ENCODE peak calls at places on chromosomes 6 and 20, in ten cellular contexts. O, T, X, U, G, A, M, Q, D and B are unnamed samples. For H3K4me1, the result is how much of the 10 kb centered on the place peaks cover.

GRCh38 chr6:158703840-158704822 is 54.3 kb downstream of the SYTL3 start:
- DNase-seq in G (peak), A (peak), M (peak), D (peak), X (peak), Q (peak), T (peak), O (peak), U (peak), B (no peak)

GRCh38 chr6:42118162-42119001 is 24.0 kb downstream of the C6orf132 start:
- DNase-seq in T (peak), A (no peak), X (no peak), U (peak), M (peak), Q (peak), O (no peak), D (no peak), G (no peak), B (no peak)

GRCh38 chr20:51495921-51496545 is 46.5 kb downstream of the NFATC2 start:
- DNase-seq in Q (no peak), D (no peak), O (no peak), G (no peak), T (no peak), A (no peak), X (no peak), M (no peak), U (no peak), B (no peak)

GRCh38 chr6:6386010-6386409 is 65.5 kb upstream of the F13A1 start:
- DNase-seq in M (no peak), D (peak), X (no peak), G (no peak), T (no peak), Q (no peak), A (no peak), O (no peak), U (no peak), B (no peak)

GRCh38 chr20:36540551-36541211 is 638 bp upstream of the MYL9 start:
- DNase-seq in U (no peak), M (no peak), O (no peak), G (peak), Q (no peak), A (no peak), X (peak), T (no peak), D (peak), B (no peak)

GRCh38 chr20:54078296-54078695 is 7.9 kb upstream of the BCAS1 start:
- DNase-seq in X (no peak), D (no peak), T (no peak), Q (no peak), O (peak), M (no peak), G (no peak), A (no peak), U (no peak), B (no peak)

GRCh38 chr6:121485359-121485809 is 49.9 kb downstream of the GJA1 start:
- DNase-seq in D (peak), M (peak), G (no peak), Q (no peak), X (no peak), A (no peak), O (no peak), T (peak), U (no peak), B (no peak)

GRCh38 chr6:140879861-140880260 is 1252.9 kb upstream of the GJE1 start:
- DNase-seq in G (no peak), Q (no peak), O (no peak), U (no peak), X (no peak), D (no peak), T (no peak), A (no peak), M (peak), B (no peak)

GRCh38 chr20:1327241-1327653 is 1.7 kb downstream of the SDCBP2 start:
- DNase-seq in X (peak), M (peak), O (no peak), A (peak), T (peak), G (peak), Q (peak), D (no peak), U (no peak), B (no peak)

GRCh38 chr20:64133951-64134407 is 26.6 kb upstream of the NPBWR2 start:
- DNase-seq in G (peak), M (no peak), X (no peak), Q (no peak), T (no peak), D (peak), O (peak), A (no peak), U (no peak), B (no peak)

GRCh38 chr6:166056637-166057036 is 111.0 kb downstream of the TBXT start:
- DNase-seq in O (no peak), M (peak), A (peak), X (peak), G (no peak), U (no peak), T (no peak), Q (no peak), D (no peak), B (no peak)

GRCh38 chr20:62914970-62915457 is 11.3 kb downstream of the DIDO1 start:
- DNase-seq in M (peak), T (no peak), D (peak), G (no peak), Q (no peak), U (no peak), A (no peak), X (no peak), O (no peak), B (no peak)

GRCh38 chr6:165716886-165717285 is 53.8 kb upstream of the PDE10A start:
- DNase-seq in G (no peak), M (no peak), O (no peak), U (no peak), A (no peak), T (no peak), X (no peak), D (no peak), Q (no peak), B (no peak)

GRCh38 chr6:125511809-125512341 is 210.1 kb upstream of the HDDC2 start:
- DNase-seq in O (no peak), U (no peak), A (no peak), D (no peak), Q (no peak), M (peak), X (no peak), G (no peak), T (no peak), B (no peak)

GRCh38 chr6:7484666-7485065 is 56.8 kb upstream of the DSP start:
- DNase-seq in T (no peak), Q (no peak), D (no peak), M (no peak), A (no peak), U (no peak), O (no peak), G (no peak), X (no peak), B (no peak)

DNA sequence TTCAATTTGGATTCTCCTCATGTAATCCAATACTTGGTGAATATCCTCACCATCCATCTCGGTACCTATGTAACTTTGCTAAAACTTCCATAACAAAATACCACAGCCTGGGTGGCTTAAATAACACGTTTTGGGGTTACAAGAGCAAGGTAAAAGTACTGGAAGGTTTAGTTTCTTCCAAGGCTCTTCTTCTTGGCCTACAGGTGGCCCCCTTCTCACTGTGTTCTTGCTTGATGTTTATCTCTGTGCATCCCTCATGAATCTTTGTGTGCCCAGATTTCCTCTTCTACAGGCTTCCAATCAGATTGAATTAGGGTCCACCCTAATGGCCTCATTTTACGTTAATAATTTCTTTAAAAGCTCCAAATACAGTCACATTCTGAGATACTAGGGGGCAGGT is 163.3 kb upstream of the HCRTR2 start:
- DNase-seq in G (no peak), Q (no peak), D (peak), T (no peak), U (no peak), O (no peak), M (no peak), X (no peak), A (no peak), B (no peak)
- TF ChIP-seq CTCF in G (no peak), Q (no peak), D (peak), T (no peak), U (no peak), O (no peak), M (no peak), X (no peak), A (no peak), B (no peak)

DNA sequence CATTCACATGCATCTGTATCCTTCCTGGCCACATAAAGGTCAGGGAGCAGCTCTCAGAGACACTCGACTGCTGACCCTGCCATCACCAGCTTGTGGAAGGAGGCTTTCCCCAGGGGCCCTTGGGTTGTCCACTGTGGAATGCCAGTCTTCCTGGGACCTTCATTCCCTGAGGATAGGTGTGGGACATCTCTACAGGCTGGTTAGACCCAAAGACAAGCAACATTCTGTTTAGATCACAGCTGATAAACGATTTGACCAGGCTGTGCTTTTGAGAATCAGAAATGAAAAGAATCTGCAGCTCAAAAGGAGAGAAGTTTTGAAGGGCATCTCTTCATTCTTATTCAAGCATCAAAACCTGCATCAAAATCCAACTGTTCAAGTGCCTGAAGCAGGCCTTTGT is 18.2 kb upstream of the SH3BGRL2 start:
- DNase-seq in U (no peak), X (no peak), O (no peak), M (no peak), Q (no peak), D (no peak), T (no peak), A (no peak), G (no peak), B (no peak)
- H3K4me1 ChIP-seq in U (under half), X (under half), O (under half), M (under half), Q (under half), D (under half), T (under half), A (under half), G (under half), B (under half)

GRCh38 chr6:95133578-95133977 is 443.8 kb upstream of the MANEA start:
- DNase-seq in U (no peak), D (peak), X (no peak), Q (no peak), T (peak), G (no peak), A (no peak), M (peak), O (no peak), B (no peak)
- TF ChIP-seq CTCF in U (no peak), D (peak), X (no peak), Q (no peak), T (peak), G (no peak), A (no peak), M (no peak), O (peak), B (peak)

DNA sequence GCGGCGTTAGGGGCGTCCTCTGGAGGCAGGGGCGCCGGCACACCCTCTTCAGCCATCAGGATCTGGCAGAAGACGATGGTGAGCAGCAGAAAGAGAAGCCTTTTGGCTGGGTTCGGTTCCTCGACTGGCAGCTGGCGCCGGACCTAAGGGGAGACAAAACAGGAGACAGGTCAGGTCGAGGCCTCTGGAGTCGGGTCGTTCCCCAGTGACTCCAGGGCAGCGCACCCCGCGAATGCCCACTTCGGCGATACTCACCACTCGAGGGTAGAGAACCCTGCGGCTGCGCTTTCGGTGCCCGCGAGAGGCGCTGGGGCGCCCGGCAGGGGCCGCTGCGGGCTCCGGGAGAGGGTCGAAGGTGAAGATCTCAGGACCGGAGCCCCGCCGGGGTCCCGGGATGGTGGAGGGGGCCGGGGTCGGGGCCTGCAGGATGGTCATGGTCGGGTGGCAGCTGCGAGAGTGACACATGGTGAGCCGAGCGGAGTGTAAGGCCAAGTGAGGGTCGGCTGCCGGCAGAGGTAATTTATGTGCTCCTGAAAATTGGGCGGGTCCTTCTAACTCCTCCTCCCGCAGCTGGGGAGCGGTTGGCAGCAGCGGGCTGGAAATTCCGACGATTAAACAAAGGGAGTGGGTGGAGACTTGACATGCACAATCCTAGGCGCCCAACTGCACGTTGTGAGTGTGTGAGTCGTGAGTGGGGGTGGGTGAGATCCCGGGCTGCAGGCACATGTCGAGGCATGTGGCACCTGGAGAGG is at the start of gene IER3:
- DNase-seq in D (peak), A (peak), X (peak), G (peak), Q (peak), T (peak), O (peak), M (peak), U (peak), B (peak)
- H3K4me1 ChIP-seq in D (under half), A (under half), X (under half), G (under half), Q (under half), T (under half), O (under half), M (under half), U (under half), B (under half)

DNA sequence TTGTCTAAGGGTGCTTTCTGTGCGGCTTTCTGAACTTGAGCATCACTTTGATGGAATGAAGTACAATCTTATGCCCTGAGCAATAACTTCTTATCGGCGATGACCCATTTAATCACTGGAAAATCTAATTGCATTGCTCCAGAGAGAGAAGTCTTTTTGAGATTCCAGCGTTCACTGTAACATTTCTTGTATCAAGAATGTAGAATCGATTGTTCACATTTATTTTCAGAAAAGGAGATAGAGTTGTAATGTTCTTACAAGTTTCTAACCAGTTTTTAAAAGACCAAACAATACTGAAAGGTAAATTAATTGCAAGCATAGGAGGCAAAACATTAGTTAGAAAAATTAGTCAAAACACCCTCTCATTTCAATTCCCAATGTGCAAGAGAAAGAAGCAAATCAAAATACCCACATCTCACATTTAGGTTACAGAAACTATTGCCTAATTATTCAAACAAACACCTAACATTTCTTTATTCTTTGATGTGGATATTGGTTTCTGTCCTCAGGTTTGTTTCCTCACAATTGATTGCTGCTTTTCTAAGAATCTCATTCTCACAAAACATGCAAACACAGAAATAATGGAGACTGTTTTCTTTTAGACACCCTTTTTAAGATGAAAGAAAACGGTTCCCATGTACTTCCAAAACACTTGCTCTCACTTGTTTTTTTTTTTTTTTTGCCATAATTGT is 14.8 kb upstream of the PRDM13 start:
- DNase-seq in A (no peak), T (no peak), Q (no peak), O (no peak), U (no peak), X (no peak), G (no peak), M (no peak), D (no peak), B (no peak)
- TF ChIP-seq CTCF in A (no peak), T (no peak), Q (no peak), O (no peak), U (no peak), X (no peak), G (no peak), M (no peak), D (no peak), B (no peak)

GRCh38 chr20:61414455-61414991 is 162.5 kb downstream of the CDH4 start:
- DNase-seq in T (no peak), G (no peak), Q (no peak), X (no peak), U (no peak), O (no peak), A (no peak), D (no peak), M (no peak), B (no peak)

GRCh38 chr20:61419010-61419409 is 166.9 kb downstream of the CDH4 start:
- DNase-seq in U (no peak), A (no peak), T (no peak), D (no peak), X (no peak), O (no peak), G (no peak), M (no peak), Q (no peak), B (no peak)

GRCh38 chr20:61417221-61417941 is 165.3 kb downstream of the CDH4 start:
- DNase-seq in D (no peak), Q (no peak), U (no peak), G (no peak), O (no peak), M (no peak), A (no peak), X (no peak), T (no peak), B (no peak)

GRCh38 chr20:61413752-61414151 is 161.7 kb downstream of the CDH4 start:
- DNase-seq in T (no peak), Q (no peak), G (no peak), A (no peak), O (no peak), M (no peak), X (no peak), U (no peak), D (no peak), B (no peak)

GRCh38 chr20:61416546-61416945 is 164.5 kb downstream of the CDH4 start:
- DNase-seq in A (no peak), M (no peak), Q (no peak), D (no peak), X (no peak), U (no peak), T (no peak), O (no peak), G (peak), B (no peak)
- H3K4me1 ChIP-seq in A (under half), M (under half), Q (under half), D (under half), X (under half), U (under half), T (under half), O (under half), G (under half), B (under half)